ENCODE peak calls at places on chromosomes 7 and 10, in five cellular contexts. One of them, this sample, is unnamed.

GRCh38 chr7:151856516-151856915 is 20.4 kb downstream of the PRKAG2 start:
- DNase-seq in HepG2: no peak
- DNase-seq in GM12878: no peak
- DNase-seq in HCT116: no peak
- DNase-seq in K562: no peak
- DNase-seq in this sample: no peak

GRCh38 chr7:135386776-135387175 is 123.1 kb downstream of the CNOT4 start:
- DNase-seq in GM12878: no peak
- DNase-seq in HepG2: no peak
- DNase-seq in K562: no peak
- DNase-seq in HCT116: no peak
- DNase-seq in this sample: no peak

GRCh38 chr7:36606442-36607205 is 117.7 kb downstream of the AOAH start:
- DNase-seq in HepG2: no peak
- DNase-seq in GM12878: no peak
- DNase-seq in HCT116: no peak
- DNase-seq in K562: no peak
- DNase-seq in this sample: no peak

GRCh38 chr10:131886181-131886716 is 14.6 kb upstream of the PPP2R2D start:
- DNase-seq in GM12878: no peak
- DNase-seq in K562: no peak
- DNase-seq in HepG2: no peak
- DNase-seq in HCT116: no peak
- DNase-seq in this sample: no peak

GRCh38 chr7:129499915-129500463 is 2.3 kb upstream of the SMKR1 start:
- DNase-seq in HepG2: no peak
- DNase-seq in HCT116: no peak
- DNase-seq in GM12878: peak
- DNase-seq in K562: no peak
- DNase-seq in this sample: no peak

GRCh38 chr10:124470544-124471449 is 9.2 kb downstream of the LHPP start:
- DNase-seq in HepG2: peak
- DNase-seq in K562: no peak
- DNase-seq in HCT116: no peak
- DNase-seq in GM12878: no peak
- DNase-seq in this sample: no peak

GRCh38 chr7:132210821-132211220 is 365.4 kb downstream of the PLXNA4 start:
- DNase-seq in K562: no peak
- DNase-seq in GM12878: no peak
- DNase-seq in HCT116: no peak
- DNase-seq in HepG2: no peak
- DNase-seq in this sample: no peak

GRCh38 chr10:79158004-79158340 is 89.2 kb downstream of the ZMIZ1 start:
- DNase-seq in HCT116: no peak
- DNase-seq in GM12878: no peak
- DNase-seq in HepG2: no peak
- DNase-seq in K562: no peak
- DNase-seq in this sample: no peak

GRCh38 chr7:24075426-24075810 is 208.6 kb upstream of the NPY start:
- DNase-seq in GM12878: no peak
- DNase-seq in K562: no peak
- DNase-seq in HepG2: no peak
- DNase-seq in HCT116: no peak
- DNase-seq in this sample: no peak

GRCh38 chr10:14554091-14554842 is 220.4 kb downstream of the FAM107B start:
- DNase-seq in GM12878: no peak
- DNase-seq in HCT116: peak
- DNase-seq in K562: no peak
- DNase-seq in HepG2: no peak
- DNase-seq in this sample: no peak

DNA sequence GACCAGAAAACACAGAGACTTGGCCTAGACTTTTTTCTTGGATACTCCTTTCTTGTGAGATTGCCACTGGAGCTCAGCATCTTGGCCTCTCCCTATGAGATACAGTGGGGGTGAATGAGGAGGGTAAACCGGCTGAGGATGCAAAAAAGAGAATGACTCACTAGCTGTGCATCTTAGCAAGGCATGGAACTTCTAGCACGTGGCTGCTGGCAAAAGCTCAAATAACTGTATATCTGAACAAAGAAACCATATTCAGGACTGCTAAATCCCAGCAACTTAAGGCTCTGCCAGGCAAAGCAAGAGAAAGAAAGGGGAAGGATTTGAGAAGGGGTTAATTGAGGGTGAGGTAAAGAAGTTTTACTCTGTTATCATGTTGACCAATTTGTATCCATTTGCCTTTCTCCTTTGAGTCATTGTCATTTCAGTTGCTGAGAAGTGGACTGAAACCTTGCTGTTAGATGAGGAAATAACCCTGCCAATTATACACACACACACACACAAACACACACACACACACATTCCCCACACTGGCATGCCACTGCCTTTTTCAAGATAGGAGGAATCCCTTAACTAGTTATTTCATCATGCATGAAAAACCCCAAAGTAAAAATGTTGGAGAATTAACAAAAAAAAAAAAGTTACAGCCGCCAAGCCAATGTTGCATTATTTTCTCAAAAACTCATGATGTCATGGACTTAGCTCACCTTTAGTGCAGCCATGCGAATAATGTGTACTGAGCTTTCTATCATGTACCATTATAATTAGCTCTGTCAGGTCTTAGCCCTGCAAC is 997.3 kb downstream of the LRMDA start:
- DNase-seq in K562: no peak
- DNase-seq in GM12878: no peak
- DNase-seq in HCT116: no peak
- DNase-seq in HepG2: no peak
- DNase-seq in this sample: no peak
- TF ChIP-seq ZNF274 in K562: no peak
- TF ChIP-seq ZNF274 in GM12878: no peak
- TF ChIP-seq ZNF274 in HCT116: no peak
- TF ChIP-seq ZNF274 in HepG2: no peak
- TF ChIP-seq ZNF274 in this sample: no peak

GRCh38 chr10:102945989-102946388 is 27.9 kb downstream of the CNNM2 start:
- DNase-seq in GM12878: no peak
- DNase-seq in K562: no peak
- DNase-seq in HepG2: no peak
- DNase-seq in HCT116: no peak
- DNase-seq in this sample: no peak
- TF ChIP-seq JUND in GM12878: no peak
- TF ChIP-seq JUND in K562: no peak
- TF ChIP-seq JUND in HepG2: no peak
- TF ChIP-seq JUND in HCT116: no peak
- TF ChIP-seq JUND in this sample: no peak

DNA sequence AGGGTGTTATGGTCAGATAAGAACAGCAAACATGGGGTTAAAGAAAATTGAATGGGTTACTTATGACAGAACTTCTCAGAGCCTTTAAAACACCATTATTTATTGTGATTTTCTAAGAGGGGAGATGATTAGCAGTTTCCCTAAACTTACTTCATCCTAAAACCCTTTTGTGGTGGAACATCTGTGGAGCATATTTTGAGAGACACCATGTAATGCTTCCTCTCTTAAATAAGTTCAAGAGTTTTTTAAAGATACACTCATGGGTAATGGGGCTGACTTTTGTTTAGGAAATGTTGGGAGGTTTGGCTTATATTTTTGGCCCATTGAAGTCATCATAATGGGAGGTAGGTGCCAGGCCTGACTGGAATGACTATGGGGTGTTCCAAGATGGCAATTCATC is 8.4 kb upstream of the PDCD4 start:
- DNase-seq in GM12878: no peak
- DNase-seq in HCT116: no peak
- DNase-seq in HepG2: no peak
- DNase-seq in K562: no peak
- DNase-seq in this sample: no peak
- TF ChIP-seq ZNF274 in GM12878: no peak
- TF ChIP-seq ZNF274 in HCT116: no peak
- TF ChIP-seq ZNF274 in HepG2: no peak
- TF ChIP-seq ZNF274 in K562: no peak
- TF ChIP-seq ZNF274 in this sample: no peak

GRCh38 chr10:107692072-107692471 is 527.6 kb upstream of the SORCS1 start:
- DNase-seq in HepG2: no peak
- DNase-seq in GM12878: no peak
- DNase-seq in HCT116: no peak
- DNase-seq in K562: no peak
- DNase-seq in this sample: no peak
- TF ChIP-seq JUND in HepG2: no peak
- TF ChIP-seq JUND in GM12878: no peak
- TF ChIP-seq JUND in HCT116: no peak
- TF ChIP-seq JUND in K562: no peak
- TF ChIP-seq JUND in this sample: no peak

GRCh38 chr7:25256424-25256823 is 28.1 kb upstream of the NPVF start:
- DNase-seq in HepG2: no peak
- DNase-seq in GM12878: no peak
- DNase-seq in HCT116: no peak
- DNase-seq in K562: no peak
- DNase-seq in this sample: no peak

GRCh38 chr7:25255603-25256320 is 27.5 kb upstream of the NPVF start:
- DNase-seq in K562: no peak
- DNase-seq in HCT116: no peak
- DNase-seq in HepG2: no peak
- DNase-seq in GM12878: no peak
- DNase-seq in this sample: no peak

GRCh38 chr7:25250386-25250785 is 22.1 kb upstream of the NPVF start:
- DNase-seq in HepG2: no peak
- DNase-seq in K562: no peak
- DNase-seq in GM12878: no peak
- DNase-seq in HCT116: no peak
- DNase-seq in this sample: no peak

GRCh38 chr7:25249772-25250171 is 21.5 kb upstream of the NPVF start:
- DNase-seq in GM12878: no peak
- DNase-seq in HCT116: no peak
- DNase-seq in HepG2: peak
- DNase-seq in K562: no peak
- DNase-seq in this sample: no peak

GRCh38 chr7:25253714-25254113 is 25.4 kb upstream of the NPVF start:
- DNase-seq in HCT116: no peak
- DNase-seq in HepG2: no peak
- DNase-seq in K562: no peak
- DNase-seq in GM12878: no peak
- DNase-seq in this sample: no peak
- TF ChIP-seq ZNF274 in HCT116: no peak
- TF ChIP-seq ZNF274 in HepG2: no peak
- TF ChIP-seq ZNF274 in K562: no peak
- TF ChIP-seq ZNF274 in GM12878: no peak
- TF ChIP-seq ZNF274 in this sample: no peak

GRCh38 chr10:7401782-7402181 is 9.1 kb downstream of the SFMBT2 start:
- DNase-seq in GM12878: no peak
- DNase-seq in K562: no peak
- DNase-seq in HCT116: no peak
- DNase-seq in HepG2: no peak
- DNase-seq in this sample: no peak
- TF ChIP-seq JUND in GM12878: no peak
- TF ChIP-seq JUND in K562: no peak
- TF ChIP-seq JUND in HCT116: no peak
- TF ChIP-seq JUND in HepG2: no peak
- TF ChIP-seq JUND in this sample: no peak

DNA sequence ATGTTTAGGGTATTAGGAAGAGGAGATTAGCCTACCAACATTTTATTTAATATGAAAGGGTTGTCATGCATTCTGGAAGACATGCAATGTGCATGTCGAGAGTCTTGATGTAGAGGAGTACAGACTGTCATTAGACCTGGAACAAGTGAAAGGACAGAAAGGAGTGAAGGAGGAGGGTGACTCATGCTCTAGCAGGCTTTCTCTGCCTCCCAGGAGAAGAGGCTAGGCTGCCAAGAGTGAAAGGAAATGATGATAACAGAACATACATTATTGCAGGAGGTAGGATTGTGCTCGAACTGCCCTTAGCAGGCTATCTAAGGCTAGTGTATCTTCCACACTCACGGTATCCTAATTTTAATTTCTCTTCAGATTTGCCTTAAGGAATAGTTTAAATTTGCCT is 228.8 kb downstream of the EXOC4 start:
- DNase-seq in K562: no peak
- DNase-seq in GM12878: no peak
- DNase-seq in HCT116: no peak
- DNase-seq in HepG2: no peak
- DNase-seq in this sample: no peak
- TF ChIP-seq ZNF274 in K562: no peak
- TF ChIP-seq ZNF274 in GM12878: no peak
- TF ChIP-seq ZNF274 in HCT116: no peak
- TF ChIP-seq ZNF274 in HepG2: no peak
- TF ChIP-seq ZNF274 in this sample: no peak

DNA sequence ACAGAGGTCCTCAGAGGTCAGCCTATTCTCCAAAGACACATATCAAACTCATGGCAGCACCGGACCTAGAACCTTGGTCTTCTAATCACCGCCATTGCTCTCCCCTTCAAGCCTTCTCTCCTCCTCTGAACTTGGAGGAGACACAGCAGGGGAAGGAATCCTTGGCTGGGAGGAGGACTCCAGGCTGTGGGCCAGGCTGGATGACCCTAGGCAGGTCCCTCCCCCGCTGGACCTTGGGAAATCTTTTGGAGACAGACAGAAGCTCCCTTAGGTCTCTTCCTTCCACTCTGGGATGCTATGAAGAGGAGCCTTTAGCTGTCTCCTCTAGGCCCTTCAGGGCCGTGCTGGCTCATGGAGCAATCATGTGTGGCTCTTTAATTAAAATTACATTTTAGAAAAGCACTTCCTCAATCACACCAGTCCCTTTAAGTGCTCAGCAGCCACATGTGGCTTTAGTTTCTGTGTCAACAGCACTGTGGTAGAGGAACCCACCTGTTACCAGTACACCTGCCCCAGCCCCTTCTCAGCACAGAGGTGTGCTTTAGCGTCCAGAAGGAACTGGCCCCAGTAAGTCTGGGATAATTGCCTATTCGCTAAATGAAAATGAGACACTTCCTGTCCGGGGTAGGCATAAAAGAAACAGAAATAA is 238.2 kb downstream of the CELF2 start:
- DNase-seq in GM12878: no peak
- DNase-seq in K562: no peak
- DNase-seq in HepG2: no peak
- DNase-seq in HCT116: no peak
- DNase-seq in this sample: no peak
- TF ChIP-seq JUND in GM12878: no peak
- TF ChIP-seq JUND in K562: no peak
- TF ChIP-seq JUND in HepG2: no peak
- TF ChIP-seq JUND in HCT116: no peak
- TF ChIP-seq JUND in this sample: no peak

GRCh38 chr7:98165827-98166667 is 45.2 kb upstream of the BHLHA15 start:
- DNase-seq in HepG2: peak
- DNase-seq in HCT116: peak
- DNase-seq in GM12878: no peak
- DNase-seq in K562: no peak
- DNase-seq in this sample: peak
- TF ChIP-seq ZNF274 in HepG2: no peak
- TF ChIP-seq ZNF274 in HCT116: no peak
- TF ChIP-seq ZNF274 in GM12878: no peak
- TF ChIP-seq ZNF274 in K562: no peak
- TF ChIP-seq ZNF274 in this sample: no peak